ENCODE peak calls at places on chromosomes 11 and 22, in five cellular contexts. Z, V, X, E and M are unnamed samples.

GRCh38 chr22:50293441-50294318 is 13.8 kb downstream of the PLXNB2 start:
- DNase-seq in Z (no peak), V (no peak), X (no peak), E (peak), M (peak)

GRCh38 chr11:64723117-64723906 is at the start of gene NRXN2:
- DNase-seq in Z (peak), V (peak), X (peak), E (peak), M (peak)

GRCh38 chr11:43681543-43681942 is 1.0 kb downstream of the HSD17B12 start:
- DNase-seq in Z (peak), V (no peak), X (no peak), E (no peak), M (no peak)

GRCh38 chr11:61390161-61390560 is 2.2 kb upstream of the TMEM216 start:
- DNase-seq in Z (no peak), V (no peak), X (no peak), E (no peak), M (no peak)

GRCh38 chr11:64874308-64874707 is 4.1 kb downstream of the EHD1 start:
- DNase-seq in Z (no peak), V (no peak), X (no peak), E (no peak), M (peak)

GRCh38 chr22:37080838-37081237 is 28.7 kb downstream of the TMPRSS6 start:
- DNase-seq in Z (no peak), V (no peak), X (no peak), E (no peak), M (peak)

GRCh38 chr11:88555829-88556202 is 218.3 kb upstream of the CTSC start:
- DNase-seq in Z (no peak), V (no peak), X (no peak), E (no peak), M (no peak)

GRCh38 chr11:77642228-77642627 is 4.6 kb upstream of the CLNS1A start:
- DNase-seq in Z (no peak), V (no peak), X (no peak), E (no peak), M (no peak)

GRCh38 chr22:36423461-36424404 is 36.0 kb upstream of the MYH9 start:
- DNase-seq in Z (no peak), V (no peak), X (no peak), E (no peak), M (no peak)

GRCh38 chr22:37484115-37485005 is 1.8 kb downstream of the MFNG start:
- DNase-seq in Z (no peak), V (peak), X (peak), E (peak), M (peak)

GRCh38 chr22:22884888-22885840 is 2.5 kb upstream of the IGLL5 start:
- DNase-seq in Z (no peak), V (peak), X (no peak), E (peak), M (peak)

GRCh38 chr11:79396674-79397073 is 44.2 kb downstream of the TENM4 start:
- DNase-seq in Z (no peak), V (no peak), X (no peak), E (no peak), M (no peak)

GRCh38 chr22:28788601-28789000 is 11.8 kb downstream of the XBP1 start:
- DNase-seq in Z (no peak), V (no peak), X (no peak), E (no peak), M (no peak)

GRCh38 chr11:94581926-94582325 is 14.8 kb downstream of the PIWIL4 start:
- DNase-seq in Z (no peak), V (no peak), X (no peak), E (no peak), M (no peak)

GRCh38 chr11:78048561-78048960 is 15.1 kb upstream of the THRSP start:
- DNase-seq in Z (no peak), V (no peak), X (no peak), E (no peak), M (no peak)

GRCh38 chr22:48523091-48523490 is 1304.6 kb downstream of the BRD1 start:
- DNase-seq in Z (no peak), V (no peak), X (no peak), E (no peak), M (no peak)

GRCh38 chr22:40426671-40427070 is 56.3 kb downstream of the SGSM3 start:
- DNase-seq in Z (no peak), V (no peak), X (no peak), E (no peak), M (no peak)

GRCh38 chr22:20639343-20639742 is 131.9 kb downstream of the MED15 start:
- DNase-seq in Z (no peak), V (no peak), X (no peak), E (no peak), M (no peak)

GRCh38 chr11:116334596-116334995 is 438.2 kb downstream of the BUD13 start:
- DNase-seq in Z (no peak), V (no peak), X (no peak), E (no peak), M (no peak)

GRCh38 chr22:19880786-19881569 is 26.3 kb upstream of the GNB1L start:
- DNase-seq in Z (peak), V (no peak), X (no peak), E (peak), M (no peak)

GRCh38 chr22:23278883-23279675 is 98.8 kb downstream of the BCR start:
- DNase-seq in Z (peak), V (no peak), X (no peak), E (no peak), M (no peak)

GRCh38 chr11:11849127-11849746 is 7.5 kb downstream of the USP47 start:
- DNase-seq in Z (peak), V (no peak), X (peak), E (peak), M (peak)

GRCh38 chr22:37237371-37238268 is 6.4 kb downstream of the RAC2 start:
- DNase-seq in Z (no peak), V (no peak), X (no peak), E (no peak), M (no peak)

GRCh38 chr11:83006877-83007330 is 64.8 kb downstream of the RAB30 start:
- DNase-seq in Z (no peak), V (no peak), X (no peak), E (no peak), M (peak)

GRCh38 chr11:76803811-76804600 is 20.9 kb downstream of the TSKU start:
- DNase-seq in Z (no peak), V (no peak), X (no peak), E (no peak), M (no peak)

GRCh38 chr11:2535673-2536439 is 91.0 kb downstream of the KCNQ1 start:
- DNase-seq in Z (no peak), V (no peak), X (no peak), E (no peak), M (no peak)

GRCh38 chr22:19292262-19293230 is 1.0 kb upstream of the CLTCL1 start:
- DNase-seq in Z (no peak), V (no peak), X (no peak), E (peak), M (peak)

GRCh38 chr11:1233351-1234053 is 10.6 kb downstream of the MUC5B start:
- DNase-seq in Z (no peak), V (no peak), X (no peak), E (peak), M (no peak)

GRCh38 chr11:65440831-65441499 is 18.4 kb downstream of the NEAT1 start:
- DNase-seq in Z (no peak), V (no peak), X (no peak), E (peak), M (peak)

GRCh38 chr11:110761994-110762393 is 49.8 kb upstream of the ARHGAP20 start:
- DNase-seq in Z (no peak), V (no peak), X (no peak), E (no peak), M (no peak)

GRCh38 chr11:57348052-57348451 is 9.9 kb downstream of the P2RX3 start:
- DNase-seq in Z (no peak), V (no peak), X (no peak), E (no peak), M (no peak)

GRCh38 chr11:44557464-44557863 is 8.0 kb upstream of the CD82 start:
- DNase-seq in Z (no peak), V (no peak), X (no peak), E (no peak), M (peak)

GRCh38 chr22:35616043-35616442 is 1.1 kb downstream of the MB start:
- DNase-seq in Z (no peak), V (no peak), X (no peak), E (no peak), M (no peak)